ENCODE peak calls at places on chromosomes 11 and 22, in seven cellular contexts. A, X, D, P, S, J and V are unnamed samples.

GRCh38 chr11:121550247-121551132 is 97.7 kb upstream of the SORL1-AS1 start:
- DNase-seq in A (no peak), X (no peak), D (no peak), P (no peak), S (no peak), J (no peak), V (no peak)

GRCh38 chr11:57646756-57647303 is 2.9 kb downstream of the YPEL4 start:
- DNase-seq in A (no peak), X (no peak), D (no peak), P (no peak), S (no peak), J (no peak), V (no peak)

GRCh38 chr22:22099833-22100812 is 117.5 kb upstream of the TOP3B start:
- DNase-seq in A (peak; percentile 8), X (no peak), D (no peak), P (no peak), S (no peak), J (no peak), V (no peak)

GRCh38 chr11:75656044-75656726 is 12.7 kb downstream of the MAP6 start:
- DNase-seq in A (no peak), X (no peak), D (no peak), P (no peak), S (no peak), J (no peak), V (no peak)

GRCh38 chr11:843818-844692 is 1.4 kb downstream of the TSPAN4 start:
- DNase-seq in A (peak; percentile 99), X (peak; percentile 96), D (no peak), P (peak; percentile 92), S (no peak), J (no peak), V (no peak)

GRCh38 chr22:21641417-21641794 is 696 bp upstream of the SDF2L1 start:
- DNase-seq in A (peak; percentile 65), X (no peak), D (no peak), P (peak; percentile 64), S (no peak), J (no peak), V (no peak)

GRCh38 chr11:119472186-119472855 is 49.3 kb upstream of the THY1 start:
- DNase-seq in A (peak; percentile 50), X (no peak), D (no peak), P (no peak), S (no peak), J (no peak), V (no peak)

GRCh38 chr11:67370351-67371076 is 2.9 kb downstream of the CLCF1 start:
- DNase-seq in A (peak; percentile 60), X (no peak), D (no peak), P (no peak), S (no peak), J (no peak), V (no peak)

GRCh38 chr11:2445107-2445947 is 519 bp downstream of the KCNQ1 start:
- DNase-seq in A (no peak), X (peak; percentile 33), D (peak; percentile 14), P (no peak), S (no peak), J (no peak), V (no peak)

GRCh38 chr11:61911701-61912529 is 5.5 kb downstream of the RAB3IL1 start:
- DNase-seq in A (no peak), X (peak; percentile 26), D (no peak), P (no peak), S (no peak), J (no peak), V (no peak)

GRCh38 chr11:75499423-75500305 is 26.1 kb downstream of the GDPD5 start:
- DNase-seq in A (peak; percentile 96), X (no peak), D (no peak), P (peak; percentile 77), S (no peak), J (no peak), V (no peak)

GRCh38 chr11:131430466-131431176 is 60.2 kb downstream of the NTM start:
- DNase-seq in A (peak; percentile 9), X (no peak), D (no peak), P (no peak), S (no peak), J (no peak), V (no peak)

GRCh38 chr11:81080476-81080875 is 1639.6 kb upstream of the TENM4 start:
- DNase-seq in A (no peak), X (no peak), D (no peak), P (no peak), S (no peak), J (no peak), V (no peak)

GRCh38 chr11:35477871-35478270 is 47.5 kb downstream of the PAMR1 start:
- DNase-seq in A (no peak), X (no peak), D (no peak), P (no peak), S (no peak), J (no peak), V (no peak)

GRCh38 chr11:561148-562003 is 606 bp downstream of the RASSF7 start:
- DNase-seq in A (no peak), X (peak; percentile 84), D (no peak), P (no peak), S (no peak), J (no peak), V (no peak)

GRCh38 chr11:1655168-1656060 is 25.8 kb downstream of the KRTAP5-5 start:
- DNase-seq in A (no peak), X (no peak), D (no peak), P (no peak), S (no peak), J (no peak), V (no peak)

GRCh38 chr11:113591122-113591521 is 115.0 kb downstream of the TMPRSS5 start:
- DNase-seq in A (no peak), X (no peak), D (no peak), P (no peak), S (no peak), J (no peak), V (no peak)

GRCh38 chr22:22943521-22944267 is 56.1 kb downstream of the IGLL5 start:
- DNase-seq in A (no peak), X (no peak), D (no peak), P (no peak), S (no peak), J (no peak), V (no peak)

GRCh38 chr11:62806611-62807121 is 1.4 kb upstream of the NXF1 start:
- DNase-seq in A (peak; percentile 59), X (no peak), D (no peak), P (no peak), S (no peak), J (no peak), V (no peak)

GRCh38 chr11:6418199-6418957 is 516 bp downstream of the APBB1 start:
- DNase-seq in A (peak; percentile 8), X (no peak), D (no peak), P (no peak), S (no peak), J (no peak), V (no peak)

GRCh38 chr11:70584786-70585545 is 186.6 kb downstream of the CTTN start:
- DNase-seq in A (no peak), X (no peak), D (no peak), P (no peak), S (no peak), J (no peak), V (no peak)

GRCh38 chr11:29432719-29433325 is 584.0 kb downstream of the KCNA4 start:
- DNase-seq in A (peak; percentile 45), X (no peak), D (no peak), P (peak; percentile 19), S (no peak), J (no peak), V (no peak)

GRCh38 chr22:22810018-22810427 is 77.6 kb upstream of the IGLL5 start:
- DNase-seq in A (peak; percentile 59), X (peak; percentile 73), D (peak; percentile 76), P (peak; percentile 10), S (peak; percentile 82), J (peak; percentile 51), V (peak; percentile 63)